ENCODE peak calls at places on chromosomes 12 and 14, in four cellular contexts. One of them, this sample, is unnamed.

GRCh38 chr14:38646391-38646790 is 390.5 kb upstream of the CLEC14A start:
- DNase-seq in A549: no peak
- DNase-seq in transverse colon: no peak
- DNase-seq in heart left ventricle: no peak
- DNase-seq in this sample: no peak

GRCh38 chr12:88753074-88753473 is 172.8 kb upstream of the KITLG start:
- DNase-seq in A549: no peak
- DNase-seq in transverse colon: no peak
- DNase-seq in heart left ventricle: no peak
- DNase-seq in this sample: peak

GRCh38 chr12:62533087-62533754 is 66.6 kb downstream of the MON2 start:
- DNase-seq in A549: no peak
- DNase-seq in transverse colon: no peak
- DNase-seq in heart left ventricle: no peak
- DNase-seq in this sample: no peak

GRCh38 chr12:64796205-64796845 is 28.1 kb upstream of the TBC1D30 start:
- DNase-seq in A549: peak
- DNase-seq in transverse colon: peak
- DNase-seq in heart left ventricle: peak
- DNase-seq in this sample: peak

GRCh38 chr12:79555006-79555925 is 135.5 kb downstream of the PAWR start:
- DNase-seq in A549: no peak
- DNase-seq in transverse colon: no peak
- DNase-seq in heart left ventricle: no peak
- DNase-seq in this sample: no peak

GRCh38 chr12:3252416-3252815 is 175.2 kb downstream of the TSPAN9 start:
- DNase-seq in A549: no peak
- DNase-seq in transverse colon: peak
- DNase-seq in heart left ventricle: peak
- DNase-seq in this sample: no peak

GRCh38 chr12:65585648-65586420 is 238.4 kb upstream of the HMGA2 start:
- DNase-seq in A549: no peak
- DNase-seq in transverse colon: no peak
- DNase-seq in heart left ventricle: no peak
- DNase-seq in this sample: no peak

GRCh38 chr14:31026076-31026394 is at the start of gene STRN3:
- DNase-seq in A549: no peak
- DNase-seq in transverse colon: no peak
- DNase-seq in heart left ventricle: no peak
- DNase-seq in this sample: no peak

GRCh38 chr12:125210104-125210755 is 145.0 kb downstream of the AACS start:
- DNase-seq in A549: no peak
- DNase-seq in transverse colon: no peak
- DNase-seq in heart left ventricle: no peak
- DNase-seq in this sample: no peak

GRCh38 chr14:44847910-44848309 is 113.8 kb downstream of the KLHL28 start:
- DNase-seq in A549: no peak
- DNase-seq in transverse colon: no peak
- DNase-seq in heart left ventricle: no peak
- DNase-seq in this sample: no peak

GRCh38 chr12:81329088-81329487 is 251.2 kb downstream of the ACSS3 start:
- DNase-seq in A549: no peak
- DNase-seq in transverse colon: no peak
- DNase-seq in heart left ventricle: no peak
- DNase-seq in this sample: no peak
- TF ChIP-seq CTCF in A549: no peak
- TF ChIP-seq CTCF in transverse colon: peak
- TF ChIP-seq CTCF in heart left ventricle: no peak
- TF ChIP-seq CTCF in this sample: peak

DNA sequence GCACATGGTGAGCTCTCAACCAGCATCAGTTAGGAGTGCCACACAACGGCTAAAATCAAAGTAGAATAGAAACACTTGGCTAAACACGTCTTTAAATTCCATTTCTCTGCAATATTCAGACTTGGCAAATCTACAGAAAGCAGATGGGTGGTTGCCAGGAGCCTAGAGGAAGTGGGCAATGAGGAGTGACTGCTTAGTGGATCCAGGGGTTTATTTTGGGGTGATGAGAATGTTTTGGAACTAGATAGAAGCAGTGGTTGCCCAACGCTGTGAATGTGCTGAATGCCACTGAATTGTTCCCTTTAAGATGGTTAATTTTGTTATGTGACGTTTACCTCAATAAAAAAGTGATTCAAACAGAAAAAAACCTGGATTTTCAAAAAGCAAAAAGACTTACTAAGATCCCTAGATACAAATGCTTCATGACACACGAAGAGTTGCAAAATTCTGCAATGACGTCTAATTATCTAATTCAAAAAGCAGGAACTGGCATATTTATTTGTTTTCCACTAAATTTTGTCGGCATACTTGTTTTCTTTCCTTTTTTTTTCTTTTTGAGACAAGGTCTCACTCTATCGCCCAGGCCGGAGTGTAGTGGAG is 34.2 kb downstream of the DAO start:
- DNase-seq in A549: no peak
- DNase-seq in transverse colon: no peak
- DNase-seq in heart left ventricle: peak
- DNase-seq in this sample: no peak
- H3K27ac ChIP-seq in A549: no peak
- H3K27ac ChIP-seq in transverse colon: no peak
- H3K27ac ChIP-seq in heart left ventricle: no peak
- H3K27ac ChIP-seq in this sample: peak

GRCh38 chr12:130583800-130584199 is 132.3 kb downstream of the RIMBP2 start:
- DNase-seq in A549: no peak
- DNase-seq in transverse colon: no peak
- DNase-seq in heart left ventricle: no peak
- DNase-seq in this sample: no peak

GRCh38 chr12:130581782-130582181 is 134.3 kb downstream of the RIMBP2 start:
- DNase-seq in A549: no peak
- DNase-seq in transverse colon: no peak
- DNase-seq in heart left ventricle: no peak
- DNase-seq in this sample: no peak

GRCh38 chr12:130579231-130579630 is 136.9 kb downstream of the RIMBP2 start:
- DNase-seq in A549: no peak
- DNase-seq in transverse colon: no peak
- DNase-seq in heart left ventricle: no peak
- DNase-seq in this sample: no peak

GRCh38 chr12:130583317-130583716 is 132.8 kb downstream of the RIMBP2 start:
- DNase-seq in A549: no peak
- DNase-seq in transverse colon: no peak
- DNase-seq in heart left ventricle: no peak
- DNase-seq in this sample: no peak

DNA sequence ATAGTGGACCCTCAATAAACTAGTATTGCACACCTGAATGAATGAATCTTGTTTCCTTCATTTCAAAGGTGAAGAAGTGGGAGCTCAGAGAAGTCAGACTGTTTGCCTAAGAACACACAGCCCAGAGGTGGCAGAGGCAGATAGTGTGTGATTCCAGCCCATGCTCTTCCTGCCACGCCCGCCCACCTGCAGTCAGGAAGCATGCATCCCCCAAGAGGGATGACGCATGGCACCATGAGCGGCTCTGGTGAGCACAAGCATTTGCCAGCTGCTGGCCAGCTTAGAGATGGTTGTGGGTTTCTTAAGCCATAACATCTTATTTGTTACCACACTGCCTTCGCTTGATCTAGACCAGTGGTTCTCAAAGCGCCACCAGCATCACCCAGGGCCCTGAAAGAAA is 133.8 kb downstream of the RIMBP2 start:
- DNase-seq in A549: no peak
- DNase-seq in transverse colon: no peak
- DNase-seq in heart left ventricle: no peak
- DNase-seq in this sample: no peak
- TF ChIP-seq CTCF in A549: no peak
- TF ChIP-seq CTCF in transverse colon: no peak
- TF ChIP-seq CTCF in heart left ventricle: no peak
- TF ChIP-seq CTCF in this sample: no peak

DNA sequence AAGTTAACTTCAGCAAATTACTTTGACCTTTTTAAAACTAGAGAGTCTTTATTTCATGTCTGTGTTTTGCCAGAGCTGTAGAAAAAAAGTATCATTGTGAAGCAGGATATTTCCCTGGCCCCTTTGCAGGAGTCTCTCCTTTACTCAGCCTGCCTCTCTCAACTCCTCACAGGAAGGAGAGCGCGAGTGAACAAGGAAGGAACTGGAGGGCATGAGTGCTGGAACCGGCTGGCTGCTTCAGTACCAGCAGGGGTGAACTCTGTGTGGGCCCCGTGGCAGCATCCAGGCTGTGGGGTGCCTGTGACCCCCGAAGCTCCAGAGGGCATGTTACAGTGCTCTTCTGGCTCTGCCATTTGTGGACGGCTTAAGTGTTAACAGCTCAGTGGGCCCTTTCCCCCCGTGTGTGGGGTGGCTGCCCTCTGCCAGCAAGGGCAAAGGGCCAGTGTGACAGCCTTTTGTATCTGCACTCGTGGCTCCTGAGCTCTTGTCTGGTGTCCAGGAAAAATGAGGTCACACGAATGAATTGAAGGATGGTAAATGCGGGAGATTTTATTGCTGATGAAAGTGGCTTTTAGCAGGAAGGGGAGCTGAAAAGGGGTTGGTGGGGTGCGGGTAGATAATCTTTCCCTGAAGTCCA is 76.6 kb upstream of the KCNH3 start:
- DNase-seq in A549: no peak
- DNase-seq in transverse colon: no peak
- DNase-seq in heart left ventricle: peak
- DNase-seq in this sample: no peak
- H3K27ac ChIP-seq in A549: no peak
- H3K27ac ChIP-seq in transverse colon: no peak
- H3K27ac ChIP-seq in heart left ventricle: peak
- H3K27ac ChIP-seq in this sample: peak

DNA sequence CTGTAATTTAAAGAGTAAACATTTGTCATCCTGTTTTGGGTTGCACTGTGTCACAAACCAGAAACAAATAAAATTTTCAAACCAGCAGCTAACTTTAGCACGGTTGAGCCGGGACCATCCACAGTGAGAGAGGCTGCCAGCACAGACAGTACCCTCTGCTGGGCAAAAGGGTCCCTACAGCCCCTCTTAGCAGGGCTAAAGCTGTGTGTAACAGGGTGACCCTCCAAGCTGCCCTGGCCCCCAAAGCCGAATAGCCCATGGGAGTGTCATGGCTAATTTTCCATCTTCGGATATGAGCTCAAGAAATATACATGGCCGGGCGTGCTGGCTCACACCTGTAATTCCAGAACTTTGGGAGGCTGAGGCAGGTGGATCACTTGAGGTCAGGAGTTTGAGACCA is 157.1 kb upstream of the GRIN2B start:
- DNase-seq in A549: no peak
- DNase-seq in transverse colon: no peak
- DNase-seq in heart left ventricle: no peak
- DNase-seq in this sample: no peak
- TF ChIP-seq CTCF in A549: no peak
- TF ChIP-seq CTCF in transverse colon: no peak
- TF ChIP-seq CTCF in heart left ventricle: no peak
- TF ChIP-seq CTCF in this sample: no peak